ENCODE peak calls at places on chromosomes 1 and 21, in nine cellular contexts. J is heart left ventricle, V is cardiac muscle cell, S is fibroblast of pulmonary artery, B is Panc1, G is bronchial epithelial cell, L is endothelial cell, H is fibroblast of mammary gland, I is gastrocnemius medialis. P is an unnamed sample.

GRCh38 chr1:26923711-26924110 is 2.2 kb downstream of the NUDC start:
- DNase-seq in L (no peak), S (peak), J (no peak), I (no peak), G (peak), H (peak), B (no peak), V (no peak), P (no peak)

GRCh38 chr1:54463259-54464030 is 57.3 kb upstream of the SSBP3 start:
- DNase-seq in S (no peak), V (peak), I (no peak), L (no peak), G (no peak), B (no peak), H (no peak), J (no peak), P (no peak)

GRCh38 chr21:41764558-41765392 is 2.1 kb downstream of the RIPK4 start:
- DNase-seq in L (no peak), J (no peak), S (no peak), V (no peak), B (no peak), H (no peak), I (no peak), G (peak), P (no peak)

GRCh38 chr1:201376464-201377374 is 761 bp downstream of the TNNT2 start:
- DNase-seq in I (no peak), S (peak), H (peak), V (peak), B (no peak), J (no peak), L (peak), G (peak), P (peak)

GRCh38 chr21:34891610-34891943 is 157.5 kb downstream of the RUNX1 start:
- DNase-seq in B (no peak), G (no peak), S (no peak), I (no peak), L (no peak), J (no peak), H (no peak), V (no peak), P (no peak)

GRCh38 chr1:190511554-190511953 is 33.9 kb upstream of the BRINP3 start:
- DNase-seq in H (no peak), J (no peak), G (no peak), S (no peak), V (peak), B (no peak), I (no peak), L (no peak), P (no peak)

GRCh38 chr1:74964508-74964907 is 169.7 kb upstream of the LHX8 start:
- DNase-seq in H (no peak), L (no peak), I (no peak), B (no peak), S (peak), V (peak), G (peak), J (no peak), P (no peak)

GRCh38 chr21:18070392-18070791 is 174.2 kb upstream of the CHODL start:
- DNase-seq in B (no peak), L (no peak), J (no peak), H (no peak), G (no peak), I (no peak), V (no peak), S (no peak), P (no peak)

GRCh38 chr1:63601061-63601460 is 7.8 kb downstream of the PGM1 start:
- DNase-seq in H (peak), L (no peak), J (no peak), G (no peak), V (no peak), I (no peak), S (no peak), B (no peak), P (no peak)

GRCh38 chr1:26168410-26169167 is at the start of gene C1orf232:
- DNase-seq in V (no peak), L (no peak), S (no peak), H (peak), I (no peak), J (no peak), G (no peak), B (no peak), P (peak)

GRCh38 chr21:14740116-14740515 is 194.0 kb upstream of the SAMSN1 start:
- DNase-seq in L (no peak), G (no peak), B (no peak), J (no peak), I (no peak), H (no peak), S (no peak), V (no peak), P (no peak)

GRCh38 chr1:31376374-31377134 is 3.7 kb upstream of the FABP3 start:
- DNase-seq in G (peak), L (peak), S (peak), V (no peak), H (peak), I (peak), B (no peak), J (no peak), P (peak)

GRCh38 chr1:15938628-15939161 is 37.2 kb downstream of the ZBTB17 start:
- DNase-seq in S (no peak), L (no peak), V (no peak), I (no peak), J (no peak), B (no peak), H (no peak), G (no peak), P (no peak)

GRCh38 chr1:199084293-199084692 is 445.5 kb downstream of the PTPRC start:
- DNase-seq in B (no peak), G (no peak), V (peak), S (peak), J (no peak), I (no peak), L (no peak), H (peak), P (no peak)

GRCh38 chr1:55280731-55281130 is 65.6 kb upstream of the USP24 start:
- DNase-seq in G (no peak), J (no peak), B (no peak), L (no peak), V (no peak), H (peak), S (no peak), I (no peak), P (no peak)

GRCh38 chr1:178513278-178513983 is 522 bp downstream of the TEX35 start:
- DNase-seq in I (no peak), L (no peak), J (peak), S (peak), H (peak), G (peak), B (no peak), V (peak), P (no peak)

GRCh38 chr1:17581389-17582123 is 42.1 kb downstream of the ARHGEF10L start:
- DNase-seq in J (no peak), V (no peak), S (no peak), L (no peak), G (peak), I (no peak), H (no peak), B (no peak), P (no peak)

GRCh38 chr1:18535391-18536210 is 54.9 kb downstream of the KLHDC7A start:
- DNase-seq in H (no peak), V (no peak), L (no peak), I (no peak), S (no peak), B (no peak), J (no peak), G (no peak), P (no peak)

GRCh38 chr1:221174598-221174997 is 295.4 kb downstream of the HLX start:
- DNase-seq in S (peak), G (no peak), L (no peak), H (no peak), J (peak), V (peak), I (peak), B (no peak), P (no peak)

GRCh38 chr1:78114034-78114956 is 68.5 kb downstream of the GIPC2 start:
- DNase-seq in V (peak), I (peak), G (peak), B (peak), H (peak), S (peak), J (no peak), L (peak), P (peak)

GRCh38 chr1:61403863-61404615 is 320.9 kb downstream of the TM2D1 start:
- DNase-seq in S (peak), G (no peak), L (no peak), I (no peak), B (no peak), H (peak), V (no peak), J (no peak), P (no peak)

GRCh38 chr1:25616080-25616931 is at the start of gene MAN1C1:
- DNase-seq in B (no peak), L (peak), S (peak), G (peak), J (peak), V (peak), H (peak), I (peak), P (peak)

GRCh38 chr1:153583976-153584375 is 18.3 kb upstream of the S100A2 start:
- DNase-seq in H (peak), S (no peak), L (no peak), V (no peak), J (no peak), G (no peak), B (no peak), I (no peak), P (no peak)

DNA sequence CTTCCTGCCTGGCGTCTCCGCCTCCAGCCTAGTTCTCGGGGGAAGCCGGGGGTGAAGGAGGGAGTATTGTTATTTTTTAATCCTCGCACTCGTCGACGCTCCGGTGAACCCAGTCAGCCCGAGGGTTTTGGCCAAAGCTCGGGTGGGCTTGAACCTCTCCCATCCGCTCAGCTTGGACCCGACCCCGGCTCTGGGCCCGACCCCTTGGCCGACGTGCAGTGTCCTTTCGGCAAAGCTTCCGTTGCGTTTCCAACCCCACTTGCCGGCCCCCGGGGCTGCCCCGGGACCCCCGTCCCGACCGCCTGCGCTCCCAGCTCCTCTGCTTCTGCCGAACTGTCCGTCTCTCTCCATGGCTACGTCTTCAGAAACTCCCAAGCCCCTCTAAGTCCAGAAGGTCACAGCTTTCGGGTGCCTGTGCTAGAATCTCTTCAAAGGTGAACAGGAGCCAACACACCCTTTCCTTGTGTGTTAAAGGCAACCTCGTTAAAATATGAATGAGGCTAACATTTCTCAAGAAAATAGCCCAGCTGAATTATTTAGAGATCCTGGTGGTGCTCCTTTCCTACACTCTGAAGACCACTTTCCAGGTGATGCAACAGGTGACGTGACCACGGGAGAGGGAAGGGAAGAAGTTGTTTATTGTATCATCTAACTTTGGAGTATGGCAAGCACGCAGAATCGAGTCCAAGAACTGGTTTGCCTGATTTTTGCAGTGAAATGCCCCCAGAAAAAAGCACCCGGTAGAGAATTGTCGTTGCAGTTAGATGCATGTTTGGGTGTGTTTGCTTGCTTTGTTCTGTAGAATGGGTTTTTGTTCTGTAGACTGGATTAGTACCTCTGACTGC is 735 bp downstream of the DESI2 start:
- DNase-seq in V (peak), B (no peak), S (no peak), J (no peak), L (peak), G (peak), H (peak), I (no peak), P (peak)
- TF ChIP-seq CTCF in V (no peak), B (peak), S (no peak), J (no peak), L (no peak), G (no peak), H (no peak), I (no peak), P (no peak)

GRCh38 chr1:3349161-3349967 is 105.1 kb upstream of the ARHGEF16 start:
- DNase-seq in J (peak), H (no peak), V (peak), B (no peak), G (no peak), L (no peak), S (peak), I (no peak), P (peak)
- TF ChIP-seq CTCF in J (no peak), H (peak), V (peak), B (no peak), G (no peak), L (no peak), S (peak), I (no peak), P (peak)

GRCh38 chr1:182777386-182777785 is 12.2 kb upstream of the NPL start:
- DNase-seq in B (no peak), J (no peak), G (no peak), S (no peak), V (no peak), I (no peak), H (no peak), L (no peak), P (no peak)
- TF ChIP-seq CTCF in B (no peak), J (no peak), G (no peak), S (no peak), V (no peak), I (no peak), H (no peak), L (no peak), P (no peak)

GRCh38 chr1:160605205-160605604 is 25.9 kb upstream of the CD84 start:
- DNase-seq in H (no peak), B (no peak), S (no peak), J (no peak), L (no peak), V (no peak), I (no peak), G (no peak), P (no peak)

GRCh38 chr1:160606611-160607010 is 27.3 kb upstream of the CD84 start:
- DNase-seq in V (no peak), B (no peak), L (no peak), S (no peak), H (no peak), I (no peak), G (no peak), J (no peak), P (no peak)

GRCh38 chr1:160607051-160608032 is 28.0 kb upstream of the CD84 start:
- DNase-seq in V (peak), J (no peak), S (peak), I (no peak), G (peak), L (peak), H (peak), B (peak), P (peak)

GRCh38 chr1:160608057-160608456 is 28.8 kb upstream of the CD84 start:
- DNase-seq in V (no peak), J (no peak), S (no peak), L (no peak), B (no peak), I (no peak), G (no peak), H (no peak), P (no peak)

DNA sequence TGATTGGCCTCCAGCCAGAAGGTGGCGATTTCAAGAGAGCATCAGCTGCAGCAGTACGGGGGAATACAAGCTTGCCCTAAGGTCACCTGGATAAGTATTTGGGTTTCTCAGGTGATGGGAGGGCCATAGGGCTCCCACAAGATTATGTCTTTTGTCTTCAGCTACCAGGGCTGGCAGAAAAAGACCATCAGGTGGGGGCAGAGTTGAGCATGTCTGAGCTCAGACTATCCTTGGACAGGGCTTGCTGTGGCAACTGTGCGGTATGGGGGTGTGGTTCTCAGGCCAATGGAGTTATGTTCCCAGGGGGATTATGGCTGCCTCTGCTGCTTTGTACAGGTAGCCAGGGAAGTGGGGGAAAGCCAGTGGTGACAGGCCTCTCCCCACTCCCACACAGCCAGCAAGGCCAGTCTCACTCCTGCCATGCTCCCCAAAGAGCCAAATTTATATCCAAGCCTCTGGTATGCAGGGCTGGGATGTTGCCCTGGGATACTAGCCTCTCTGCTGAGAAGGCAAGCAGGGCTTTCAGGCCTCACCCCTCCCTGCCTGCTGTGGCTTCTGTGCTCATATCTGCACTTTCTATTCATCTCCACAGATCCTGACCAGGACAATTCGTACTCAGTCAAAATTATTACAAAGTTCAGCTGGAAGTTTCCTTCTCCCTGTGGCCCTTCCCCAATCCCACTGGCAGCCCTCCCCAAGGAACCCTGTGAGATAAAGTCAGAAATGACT is 26.7 kb upstream of the CD84 start:
- DNase-seq in H (no peak), B (no peak), L (no peak), J (no peak), S (no peak), G (no peak), I (no peak), V (no peak), P (no peak)
- TF ChIP-seq CTCF in H (no peak), B (no peak), L (no peak), J (no peak), S (no peak), G (no peak), I (no peak), V (no peak), P (no peak)

DNA sequence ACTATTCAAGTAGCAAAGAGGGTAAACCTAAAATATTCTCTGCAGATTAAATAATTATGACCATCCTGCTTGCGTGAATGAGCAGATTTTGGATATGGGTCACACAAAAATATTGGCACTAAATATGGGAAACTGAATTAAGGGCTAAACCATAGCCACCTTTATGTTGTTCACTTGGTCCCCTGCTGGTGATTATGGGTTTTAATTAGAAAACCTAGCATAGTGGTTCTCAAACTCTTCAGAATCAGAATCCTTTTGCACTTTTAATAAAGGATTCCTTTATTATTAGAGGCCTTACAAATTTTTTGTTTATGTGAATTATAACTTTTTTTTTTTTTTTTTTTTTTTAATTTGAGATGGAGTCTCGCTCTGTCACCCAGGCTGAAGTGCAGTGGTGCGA is 38.5 kb upstream of the ZNHIT6 start:
- DNase-seq in H (no peak), B (no peak), S (no peak), I (no peak), V (no peak), L (no peak), G (no peak), J (no peak), P (no peak)
- TF ChIP-seq CTCF in H (no peak), B (peak), S (no peak), I (no peak), V (no peak), L (no peak), G (no peak), J (no peak), P (no peak)

DNA sequence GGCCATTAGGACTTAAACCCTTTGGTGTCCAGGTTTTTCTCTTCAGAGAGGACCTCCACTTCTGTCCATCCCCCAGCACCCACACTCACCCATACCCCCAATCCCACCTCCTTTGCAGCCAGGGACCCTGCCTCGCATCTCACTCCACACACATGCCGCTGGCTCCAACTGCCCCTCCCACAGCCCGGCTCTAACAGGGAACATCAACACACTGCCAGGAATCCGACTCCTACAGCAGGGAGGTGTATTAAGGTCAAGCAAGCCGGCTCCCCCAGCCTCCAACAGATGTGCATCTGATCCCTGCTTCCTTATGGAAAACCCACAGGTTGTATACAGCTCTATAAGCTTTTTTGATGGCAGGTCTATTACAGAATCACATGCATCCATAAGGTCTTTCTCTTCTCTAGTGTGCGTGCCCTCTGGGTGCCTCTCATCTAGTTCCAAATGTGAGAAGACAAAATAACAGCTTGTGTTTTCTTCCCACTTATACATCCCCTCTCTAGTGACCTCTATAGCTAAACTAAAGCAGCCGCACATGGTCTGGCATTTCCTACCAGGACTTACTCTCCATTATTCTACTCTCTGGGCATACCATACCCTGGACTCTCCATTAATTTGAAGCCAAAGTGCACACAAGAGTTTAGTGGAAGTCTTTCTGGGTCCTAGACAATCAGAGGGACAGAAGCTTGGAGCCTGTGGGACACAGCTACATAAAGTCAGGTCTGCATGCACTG is 16.3 kb downstream of the PIK3C2B start:
- DNase-seq in J (no peak), L (no peak), B (no peak), H (no peak), I (peak), G (no peak), S (no peak), V (no peak), P (peak)
- TF ChIP-seq CTCF in J (no peak), L (no peak), B (no peak), H (no peak), I (no peak), G (no peak), S (no peak), V (no peak), P (no peak)

GRCh38 chr21:45981641-45982255 is at the start of gene COL6A1:
- DNase-seq in H (peak), I (peak), B (no peak), G (no peak), L (peak), J (peak), V (peak), S (no peak), P (peak)
- TF ChIP-seq CTCF in H (no peak), I (no peak), B (no peak), G (no peak), L (no peak), J (no peak), V (no peak), S (no peak), P (no peak)

DNA sequence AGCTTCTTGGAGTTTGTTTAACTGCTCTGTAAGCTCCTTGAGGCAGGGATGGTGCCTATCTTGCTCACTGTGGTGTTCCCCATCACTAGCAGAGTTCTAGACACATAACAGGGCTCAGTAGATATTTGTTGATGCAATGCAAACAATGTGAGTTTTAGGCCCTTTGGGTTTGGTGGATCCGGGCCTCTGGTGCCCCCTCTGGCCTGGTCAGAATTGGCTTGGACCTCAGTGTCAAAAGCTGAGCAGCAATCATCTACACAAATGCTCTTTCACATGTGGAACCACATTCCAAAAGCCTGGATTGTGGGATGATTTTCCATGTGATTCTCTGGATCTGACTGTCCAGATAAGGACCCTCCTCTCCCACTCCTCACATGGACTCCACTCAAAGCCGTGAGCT is 53.4 kb upstream of the BCAR3 start:
- DNase-seq in I (no peak), G (no peak), V (no peak), L (no peak), B (no peak), J (no peak), S (no peak), H (peak), P (no peak)
- TF ChIP-seq CTCF in I (no peak), G (no peak), V (peak), L (no peak), B (peak), J (no peak), S (peak), H (peak), P (no peak)